ENCODE peak calls at places on chromosomes 12 and 14, in seven cellular contexts. One of them, this sample, is unnamed.

GRCh38 chr14:101878222-101879211 is 85.9 kb upstream of the DYNC1H1 start:
- DNase-seq in lung: no peak
- DNase-seq in BE2C: no peak
- DNase-seq in ACHN: no peak
- DNase-seq in adipocyte: no peak
- DNase-seq in stimulated activated CD4-positive, alpha-beta T cell treated with anti-CD3 and anti-CD28 coated beads, Interleukin-1b, Interleukin-23, amount 100 ng/mL, for 48 hours: peak; percentile 57
- DNase-seq in effector memory CD4-positive, alpha-beta T cell: peak; percentile 12
- DNase-seq in this sample: peak; percentile 53

GRCh38 chr12:103495783-103496456 is at the start of gene C12orf42:
- DNase-seq in lung: no peak
- DNase-seq in BE2C: peak; percentile 70
- DNase-seq in ACHN: peak; percentile 58
- DNase-seq in adipocyte: peak; percentile 7
- DNase-seq in stimulated activated CD4-positive, alpha-beta T cell treated with anti-CD3 and anti-CD28 coated beads, Interleukin-1b, Interleukin-23, amount 100 ng/mL, for 48 hours: peak; percentile 27
- DNase-seq in effector memory CD4-positive, alpha-beta T cell: no peak
- DNase-seq in this sample: no peak

GRCh38 chr12:64610660-64611429 is 550 bp downstream of the RASSF3 start:
- DNase-seq in lung: peak; percentile 67
- DNase-seq in BE2C: peak; percentile 81
- DNase-seq in ACHN: peak; percentile 71
- DNase-seq in adipocyte: peak; percentile 75
- DNase-seq in stimulated activated CD4-positive, alpha-beta T cell treated with anti-CD3 and anti-CD28 coated beads, Interleukin-1b, Interleukin-23, amount 100 ng/mL, for 48 hours: peak; percentile 62
- DNase-seq in effector memory CD4-positive, alpha-beta T cell: peak; percentile 53
- DNase-seq in this sample: peak; percentile 95

GRCh38 chr14:104924421-104925213 is at the start of gene PLD4:
- DNase-seq in lung: no peak
- DNase-seq in BE2C: no peak
- DNase-seq in ACHN: no peak
- DNase-seq in adipocyte: no peak
- DNase-seq in stimulated activated CD4-positive, alpha-beta T cell treated with anti-CD3 and anti-CD28 coated beads, Interleukin-1b, Interleukin-23, amount 100 ng/mL, for 48 hours: no peak
- DNase-seq in effector memory CD4-positive, alpha-beta T cell: no peak
- DNase-seq in this sample: peak; percentile 81

GRCh38 chr12:124764870-124765570 is 98.6 kb downstream of the SCARB1 start:
- DNase-seq in lung: no peak
- DNase-seq in BE2C: no peak
- DNase-seq in ACHN: no peak
- DNase-seq in adipocyte: peak; percentile 98
- DNase-seq in stimulated activated CD4-positive, alpha-beta T cell treated with anti-CD3 and anti-CD28 coated beads, Interleukin-1b, Interleukin-23, amount 100 ng/mL, for 48 hours: no peak
- DNase-seq in effector memory CD4-positive, alpha-beta T cell: no peak
- DNase-seq in this sample: peak; percentile 64

GRCh38 chr12:71129364-71129763 is 28.4 kb downstream of the TSPAN8 start:
- DNase-seq in lung: no peak
- DNase-seq in BE2C: no peak
- DNase-seq in ACHN: no peak
- DNase-seq in adipocyte: no peak
- DNase-seq in stimulated activated CD4-positive, alpha-beta T cell treated with anti-CD3 and anti-CD28 coated beads, Interleukin-1b, Interleukin-23, amount 100 ng/mL, for 48 hours: no peak
- DNase-seq in effector memory CD4-positive, alpha-beta T cell: no peak
- DNase-seq in this sample: no peak

GRCh38 chr14:34035177-34035933 is 84.5 kb upstream of the EGLN3 start:
- DNase-seq in lung: no peak
- DNase-seq in BE2C: no peak
- DNase-seq in ACHN: no peak
- DNase-seq in adipocyte: peak; percentile 7
- DNase-seq in stimulated activated CD4-positive, alpha-beta T cell treated with anti-CD3 and anti-CD28 coated beads, Interleukin-1b, Interleukin-23, amount 100 ng/mL, for 48 hours: no peak
- DNase-seq in effector memory CD4-positive, alpha-beta T cell: no peak
- DNase-seq in this sample: no peak

GRCh38 chr12:80513211-80513610 is 69.2 kb downstream of the PTPRQ start:
- DNase-seq in lung: no peak
- DNase-seq in BE2C: no peak
- DNase-seq in ACHN: no peak
- DNase-seq in adipocyte: no peak
- DNase-seq in stimulated activated CD4-positive, alpha-beta T cell treated with anti-CD3 and anti-CD28 coated beads, Interleukin-1b, Interleukin-23, amount 100 ng/mL, for 48 hours: no peak
- DNase-seq in effector memory CD4-positive, alpha-beta T cell: no peak
- DNase-seq in this sample: no peak

GRCh38 chr12:83261998-83262397 is 575.3 kb downstream of the TMTC2 start:
- DNase-seq in lung: no peak
- DNase-seq in BE2C: no peak
- DNase-seq in ACHN: no peak
- DNase-seq in adipocyte: no peak
- DNase-seq in stimulated activated CD4-positive, alpha-beta T cell treated with anti-CD3 and anti-CD28 coated beads, Interleukin-1b, Interleukin-23, amount 100 ng/mL, for 48 hours: no peak
- DNase-seq in effector memory CD4-positive, alpha-beta T cell: no peak
- DNase-seq in this sample: peak; percentile 15

GRCh38 chr14:106586098-106586704 is 1059.8 kb downstream of the TMEM121 start:
- DNase-seq in lung: no peak
- DNase-seq in BE2C: peak; percentile 60
- DNase-seq in ACHN: peak; percentile 25
- DNase-seq in adipocyte: no peak
- DNase-seq in stimulated activated CD4-positive, alpha-beta T cell treated with anti-CD3 and anti-CD28 coated beads, Interleukin-1b, Interleukin-23, amount 100 ng/mL, for 48 hours: peak; percentile 69
- DNase-seq in effector memory CD4-positive, alpha-beta T cell: peak; percentile 30
- DNase-seq in this sample: peak; percentile 46

GRCh38 chr14:103697601-103698379 is 17.5 kb downstream of the XRCC3 start:
- DNase-seq in lung: no peak
- DNase-seq in BE2C: peak; percentile 22
- DNase-seq in ACHN: no peak
- DNase-seq in adipocyte: no peak
- DNase-seq in stimulated activated CD4-positive, alpha-beta T cell treated with anti-CD3 and anti-CD28 coated beads, Interleukin-1b, Interleukin-23, amount 100 ng/mL, for 48 hours: no peak
- DNase-seq in effector memory CD4-positive, alpha-beta T cell: no peak
- DNase-seq in this sample: no peak

GRCh38 chr14:103932791-103933490 is 4.7 kb downstream of the TDRD9 start:
- DNase-seq in lung: no peak
- DNase-seq in BE2C: no peak
- DNase-seq in ACHN: no peak
- DNase-seq in adipocyte: no peak
- DNase-seq in stimulated activated CD4-positive, alpha-beta T cell treated with anti-CD3 and anti-CD28 coated beads, Interleukin-1b, Interleukin-23, amount 100 ng/mL, for 48 hours: no peak
- DNase-seq in effector memory CD4-positive, alpha-beta T cell: no peak
- DNase-seq in this sample: peak; percentile 46

GRCh38 chr12:10223208-10223607 is 10.5 kb downstream of the GABARAPL1 start:
- DNase-seq in lung: no peak
- DNase-seq in BE2C: no peak
- DNase-seq in ACHN: no peak
- DNase-seq in adipocyte: no peak
- DNase-seq in stimulated activated CD4-positive, alpha-beta T cell treated with anti-CD3 and anti-CD28 coated beads, Interleukin-1b, Interleukin-23, amount 100 ng/mL, for 48 hours: no peak
- DNase-seq in effector memory CD4-positive, alpha-beta T cell: no peak
- DNase-seq in this sample: no peak

GRCh38 chr12:122473543-122474323 is 27.0 kb downstream of the ZCCHC8 start:
- DNase-seq in lung: no peak
- DNase-seq in BE2C: no peak
- DNase-seq in ACHN: no peak
- DNase-seq in adipocyte: no peak
- DNase-seq in stimulated activated CD4-positive, alpha-beta T cell treated with anti-CD3 and anti-CD28 coated beads, Interleukin-1b, Interleukin-23, amount 100 ng/mL, for 48 hours: peak; percentile 66
- DNase-seq in effector memory CD4-positive, alpha-beta T cell: no peak
- DNase-seq in this sample: peak; percentile 60

GRCh38 chr12:131138638-131139362 is 185.1 kb downstream of the ADGRD1 start:
- DNase-seq in lung: no peak
- DNase-seq in BE2C: no peak
- DNase-seq in ACHN: no peak
- DNase-seq in adipocyte: no peak
- DNase-seq in stimulated activated CD4-positive, alpha-beta T cell treated with anti-CD3 and anti-CD28 coated beads, Interleukin-1b, Interleukin-23, amount 100 ng/mL, for 48 hours: no peak
- DNase-seq in effector memory CD4-positive, alpha-beta T cell: no peak
- DNase-seq in this sample: no peak

GRCh38 chr12:25775968-25776367 is 182.5 kb upstream of the RASSF8 start:
- DNase-seq in lung: no peak
- DNase-seq in BE2C: peak; percentile 78
- DNase-seq in ACHN: no peak
- DNase-seq in adipocyte: peak; percentile 45
- DNase-seq in stimulated activated CD4-positive, alpha-beta T cell treated with anti-CD3 and anti-CD28 coated beads, Interleukin-1b, Interleukin-23, amount 100 ng/mL, for 48 hours: no peak
- DNase-seq in effector memory CD4-positive, alpha-beta T cell: no peak
- DNase-seq in this sample: peak; percentile 97

GRCh38 chr12:95473947-95474817 is at the start of gene METAP2:
- DNase-seq in lung: peak; percentile 96
- DNase-seq in BE2C: peak; percentile 97
- DNase-seq in ACHN: peak; percentile 99
- DNase-seq in adipocyte: peak; percentile 99
- DNase-seq in stimulated activated CD4-positive, alpha-beta T cell treated with anti-CD3 and anti-CD28 coated beads, Interleukin-1b, Interleukin-23, amount 100 ng/mL, for 48 hours: peak; percentile 97
- DNase-seq in effector memory CD4-positive, alpha-beta T cell: peak; percentile 75
- DNase-seq in this sample: peak; percentile 100

GRCh38 chr12:102848832-102849231 is 68.2 kb downstream of the PAH start:
- DNase-seq in lung: no peak
- DNase-seq in BE2C: no peak
- DNase-seq in ACHN: no peak
- DNase-seq in adipocyte: no peak
- DNase-seq in stimulated activated CD4-positive, alpha-beta T cell treated with anti-CD3 and anti-CD28 coated beads, Interleukin-1b, Interleukin-23, amount 100 ng/mL, for 48 hours: no peak
- DNase-seq in effector memory CD4-positive, alpha-beta T cell: no peak
- DNase-seq in this sample: peak; percentile 19

GRCh38 chr12:11650279-11650696 is 814 bp downstream of the ETV6 start:
- DNase-seq in lung: no peak
- DNase-seq in BE2C: peak; percentile 53
- DNase-seq in ACHN: no peak
- DNase-seq in adipocyte: peak; percentile 69
- DNase-seq in stimulated activated CD4-positive, alpha-beta T cell treated with anti-CD3 and anti-CD28 coated beads, Interleukin-1b, Interleukin-23, amount 100 ng/mL, for 48 hours: no peak
- DNase-seq in effector memory CD4-positive, alpha-beta T cell: peak; percentile 11
- DNase-seq in this sample: peak; percentile 74

GRCh38 chr12:122989874-122990400 is 9.5 kb downstream of the ARL6IP4 start:
- DNase-seq in lung: no peak
- DNase-seq in BE2C: no peak
- DNase-seq in ACHN: no peak
- DNase-seq in adipocyte: no peak
- DNase-seq in stimulated activated CD4-positive, alpha-beta T cell treated with anti-CD3 and anti-CD28 coated beads, Interleukin-1b, Interleukin-23, amount 100 ng/mL, for 48 hours: no peak
- DNase-seq in effector memory CD4-positive, alpha-beta T cell: no peak
- DNase-seq in this sample: peak; percentile 16

This sample was measured in NB4.